ENCODE peak calls at places on chromosomes 16 and 17, in seven cellular contexts. U is naive B cell; I is stimulated activated CD4-positive, alpha-beta T cell treated with anti-CD3 and anti-CD28 coated beads, Interleukin-12 subunit alpha, Interleukin-12 subunit beta, amount 100 ng/mL, for 4 hours; Q is NCI-H1105; Z is T-cell; F is endodermal cell; N is head of caudate nucleus. H is an unnamed sample.

GRCh38 chr17:27630607-27631408 is at the start of gene LGALS9:
- DNase-seq in U (peak), I (peak), Q (no peak), Z (peak), F (peak), N (no peak), H (no peak)

GRCh38 chr16:56861092-56861610 is 3.9 kb upstream of the SLC12A3 start:
- DNase-seq in U (no peak), I (no peak), Q (no peak), Z (no peak), F (peak), N (no peak), H (peak)

GRCh38 chr16:17384473-17384872 is 86.3 kb downstream of the XYLT1 start:
- DNase-seq in U (no peak), I (no peak), Q (no peak), Z (no peak), F (no peak), N (no peak), H (no peak)

GRCh38 chr17:75514299-75515228 is 773 bp downstream of the CASKIN2 start:
- DNase-seq in U (no peak), I (no peak), Q (no peak), Z (no peak), F (peak), N (no peak), H (peak)

GRCh38 chr17:77593081-77593480 is 365.4 kb upstream of the TNRC6C start:
- DNase-seq in U (no peak), I (no peak), Q (no peak), Z (no peak), F (no peak), N (no peak), H (no peak)

GRCh38 chr17:4968916-4969550 is 1.4 kb upstream of the SPAG7 start:
- DNase-seq in U (no peak), I (peak), Q (no peak), Z (no peak), F (peak), N (no peak), H (peak)

GRCh38 chr17:77216435-77216980 is 75.7 kb downstream of the SEC14L1 start:
- DNase-seq in U (no peak), I (no peak), Q (no peak), Z (no peak), F (no peak), N (no peak), H (no peak)

GRCh38 chr17:81440511-81441244 is 45.4 kb downstream of the BAHCC1 start:
- DNase-seq in U (no peak), I (no peak), Q (peak), Z (no peak), F (peak), N (no peak), H (peak)

GRCh38 chr17:68861602-68862001 is 93.6 kb downstream of the ABCA8 start:
- DNase-seq in U (no peak), I (no peak), Q (peak), Z (no peak), F (no peak), N (no peak), H (no peak)

GRCh38 chr17:73311428-73311780 is 397 bp downstream of the CDC42EP4 start:
- DNase-seq in U (no peak), I (no peak), Q (no peak), Z (no peak), F (peak), N (no peak), H (no peak)

GRCh38 chr17:65485388-65486299 is 75.8 kb downstream of the AXIN2 start:
- DNase-seq in U (no peak), I (no peak), Q (no peak), Z (no peak), F (peak), N (peak), H (no peak)

GRCh38 chr17:7834554-7834890 is 505 bp downstream of the KDM6B start:
- DNase-seq in U (no peak), I (no peak), Q (no peak), Z (no peak), F (no peak), N (peak), H (no peak)

GRCh38 chr16:68275611-68276191 is 11.4 kb downstream of the SLC7A6 start:
- DNase-seq in U (no peak), I (no peak), Q (peak), Z (peak), F (no peak), N (no peak), H (no peak)

GRCh38 chr16:57098188-57098841 is 5.9 kb downstream of the CPNE2 start:
- DNase-seq in U (no peak), I (no peak), Q (no peak), Z (no peak), F (peak), N (no peak), H (no peak)